ENCODE peak calls at places on chromosomes 1 and 21, in ten cellular contexts. One of them, this sample, is unnamed.

GRCh38 chr1:232383455-232384074 is 246.4 kb downstream of the SIPA1L2 start:
- DNase-seq in EL: no peak
- DNase-seq in MM.1S: no peak
- DNase-seq in CD4-positive, alpha-beta T cell: no peak
- DNase-seq in ovary: no peak
- DNase-seq in renal cortical epithelial cell: no peak
- DNase-seq in esophagus muscularis mucosa: no peak
- DNase-seq in cerebellar cortex: no peak
- DNase-seq in iris pigment epithelial cell: no peak
- DNase-seq in Calu3: no peak
- DNase-seq in this sample: no peak

GRCh38 chr1:20983297-20983889 is 193.3 kb downstream of the EIF4G3 start:
- DNase-seq in EL: no peak
- DNase-seq in MM.1S: no peak
- DNase-seq in CD4-positive, alpha-beta T cell: no peak
- DNase-seq in ovary: no peak
- DNase-seq in renal cortical epithelial cell: no peak
- DNase-seq in esophagus muscularis mucosa: no peak
- DNase-seq in cerebellar cortex: no peak
- DNase-seq in iris pigment epithelial cell: no peak
- DNase-seq in Calu3: no peak
- DNase-seq in this sample: no peak

GRCh38 chr21:21064353-21064752 is 66.1 kb downstream of the NCAM2 start:
- DNase-seq in EL: no peak
- DNase-seq in MM.1S: no peak
- DNase-seq in CD4-positive, alpha-beta T cell: no peak
- DNase-seq in ovary: no peak
- DNase-seq in renal cortical epithelial cell: no peak
- DNase-seq in esophagus muscularis mucosa: no peak
- DNase-seq in cerebellar cortex: no peak
- DNase-seq in iris pigment epithelial cell: no peak
- DNase-seq in Calu3: no peak
- DNase-seq in this sample: no peak

GRCh38 chr1:213934642-213935041 is 53.1 kb upstream of the PROX1 start:
- DNase-seq in EL: no peak
- DNase-seq in MM.1S: no peak
- DNase-seq in CD4-positive, alpha-beta T cell: no peak
- DNase-seq in ovary: no peak
- DNase-seq in renal cortical epithelial cell: peak
- DNase-seq in esophagus muscularis mucosa: peak
- DNase-seq in cerebellar cortex: peak
- DNase-seq in iris pigment epithelial cell: peak
- DNase-seq in Calu3: peak
- DNase-seq in this sample: no peak

GRCh38 chr1:35544976-35545375 is 12.2 kb downstream of the KIAA0319L start:
- DNase-seq in EL: peak
- DNase-seq in MM.1S: peak
- DNase-seq in CD4-positive, alpha-beta T cell: peak
- DNase-seq in ovary: no peak
- DNase-seq in renal cortical epithelial cell: peak
- DNase-seq in esophagus muscularis mucosa: no peak
- DNase-seq in cerebellar cortex: peak
- DNase-seq in iris pigment epithelial cell: peak
- DNase-seq in Calu3: peak
- DNase-seq in this sample: peak

GRCh38 chr1:163131981-163132380 is 62.8 kb downstream of the RGS4 start:
- DNase-seq in EL: no peak
- DNase-seq in MM.1S: no peak
- DNase-seq in CD4-positive, alpha-beta T cell: no peak
- DNase-seq in ovary: no peak
- DNase-seq in renal cortical epithelial cell: no peak
- DNase-seq in esophagus muscularis mucosa: no peak
- DNase-seq in cerebellar cortex: no peak
- DNase-seq in iris pigment epithelial cell: no peak
- DNase-seq in Calu3: no peak
- DNase-seq in this sample: no peak

GRCh38 chr1:214276786-214277185 is 4.2 kb upstream of the SMYD2 start:
- DNase-seq in EL: no peak
- DNase-seq in MM.1S: no peak
- DNase-seq in CD4-positive, alpha-beta T cell: no peak
- DNase-seq in ovary: no peak
- DNase-seq in renal cortical epithelial cell: no peak
- DNase-seq in esophagus muscularis mucosa: no peak
- DNase-seq in cerebellar cortex: no peak
- DNase-seq in iris pigment epithelial cell: no peak
- DNase-seq in Calu3: no peak
- DNase-seq in this sample: no peak

GRCh38 chr1:31482478-31483011 is 69.5 kb downstream of the SERINC2 start:
- DNase-seq in EL: no peak
- DNase-seq in MM.1S: no peak
- DNase-seq in CD4-positive, alpha-beta T cell: no peak
- DNase-seq in ovary: no peak
- DNase-seq in renal cortical epithelial cell: peak
- DNase-seq in esophagus muscularis mucosa: no peak
- DNase-seq in cerebellar cortex: no peak
- DNase-seq in iris pigment epithelial cell: no peak
- DNase-seq in Calu3: no peak
- DNase-seq in this sample: no peak

GRCh38 chr1:177571485-177572076 is 398.3 kb downstream of the SEC16B start:
- DNase-seq in EL: no peak
- DNase-seq in MM.1S: no peak
- DNase-seq in CD4-positive, alpha-beta T cell: no peak
- DNase-seq in ovary: no peak
- DNase-seq in renal cortical epithelial cell: no peak
- DNase-seq in esophagus muscularis mucosa: no peak
- DNase-seq in cerebellar cortex: no peak
- DNase-seq in iris pigment epithelial cell: peak
- DNase-seq in Calu3: no peak
- DNase-seq in this sample: no peak

GRCh38 chr1:33429846-33430750 is 797 bp downstream of the PHC2 start:
- DNase-seq in EL: no peak
- DNase-seq in MM.1S: peak
- DNase-seq in CD4-positive, alpha-beta T cell: no peak
- DNase-seq in ovary: peak
- DNase-seq in renal cortical epithelial cell: no peak
- DNase-seq in esophagus muscularis mucosa: no peak
- DNase-seq in cerebellar cortex: peak
- DNase-seq in iris pigment epithelial cell: peak
- DNase-seq in Calu3: peak
- DNase-seq in this sample: no peak

GRCh38 chr1:231630558-231631205 is 4.1 kb downstream of the DISC1 start:
- DNase-seq in EL: peak
- DNase-seq in MM.1S: no peak
- DNase-seq in CD4-positive, alpha-beta T cell: no peak
- DNase-seq in ovary: no peak
- DNase-seq in renal cortical epithelial cell: no peak
- DNase-seq in esophagus muscularis mucosa: no peak
- DNase-seq in cerebellar cortex: no peak
- DNase-seq in iris pigment epithelial cell: no peak
- DNase-seq in Calu3: no peak
- DNase-seq in this sample: no peak

GRCh38 chr1:167634435-167634834 is 4.4 kb downstream of the RCSD1 start:
- DNase-seq in EL: no peak
- DNase-seq in MM.1S: no peak
- DNase-seq in CD4-positive, alpha-beta T cell: no peak
- DNase-seq in ovary: no peak
- DNase-seq in renal cortical epithelial cell: no peak
- DNase-seq in esophagus muscularis mucosa: no peak
- DNase-seq in cerebellar cortex: no peak
- DNase-seq in iris pigment epithelial cell: no peak
- DNase-seq in Calu3: no peak
- DNase-seq in this sample: no peak

GRCh38 chr1:154353460-154353904 is 28.2 kb downstream of the ATP8B2 start:
- DNase-seq in EL: peak
- DNase-seq in MM.1S: peak
- DNase-seq in CD4-positive, alpha-beta T cell: no peak
- DNase-seq in ovary: no peak
- DNase-seq in renal cortical epithelial cell: peak
- DNase-seq in esophagus muscularis mucosa: no peak
- DNase-seq in cerebellar cortex: peak
- DNase-seq in iris pigment epithelial cell: peak
- DNase-seq in Calu3: peak
- DNase-seq in this sample: peak

GRCh38 chr1:203797948-203798347 is 2.5 kb downstream of the ZBED6 start:
- DNase-seq in EL: peak
- DNase-seq in MM.1S: no peak
- DNase-seq in CD4-positive, alpha-beta T cell: no peak
- DNase-seq in ovary: no peak
- DNase-seq in renal cortical epithelial cell: no peak
- DNase-seq in esophagus muscularis mucosa: no peak
- DNase-seq in cerebellar cortex: peak
- DNase-seq in iris pigment epithelial cell: no peak
- DNase-seq in Calu3: no peak
- DNase-seq in this sample: no peak

GRCh38 chr1:111882986-111883560 is 106.4 kb downstream of the KCND3 start:
- DNase-seq in EL: no peak
- DNase-seq in MM.1S: no peak
- DNase-seq in CD4-positive, alpha-beta T cell: no peak
- DNase-seq in ovary: no peak
- DNase-seq in renal cortical epithelial cell: no peak
- DNase-seq in esophagus muscularis mucosa: no peak
- DNase-seq in cerebellar cortex: no peak
- DNase-seq in iris pigment epithelial cell: no peak
- DNase-seq in Calu3: no peak
- DNase-seq in this sample: no peak

GRCh38 chr1:95002657-95003432 is 69.9 kb downstream of the ALG14 start:
- DNase-seq in EL: no peak
- DNase-seq in MM.1S: no peak
- DNase-seq in CD4-positive, alpha-beta T cell: no peak
- DNase-seq in ovary: peak
- DNase-seq in renal cortical epithelial cell: no peak
- DNase-seq in esophagus muscularis mucosa: peak
- DNase-seq in cerebellar cortex: peak
- DNase-seq in iris pigment epithelial cell: peak
- DNase-seq in Calu3: no peak
- DNase-seq in this sample: no peak

GRCh38 chr1:52142220-52143153 is 598 bp downstream of the ZFYVE9 start:
- DNase-seq in EL: peak
- DNase-seq in MM.1S: peak
- DNase-seq in CD4-positive, alpha-beta T cell: peak
- DNase-seq in ovary: peak
- DNase-seq in renal cortical epithelial cell: peak
- DNase-seq in esophagus muscularis mucosa: no peak
- DNase-seq in cerebellar cortex: peak
- DNase-seq in iris pigment epithelial cell: peak
- DNase-seq in Calu3: peak
- DNase-seq in this sample: no peak

GRCh38 chr21:44445413-44445812 is 9.9 kb upstream of the LRRC3 start:
- DNase-seq in EL: no peak
- DNase-seq in MM.1S: no peak
- DNase-seq in CD4-positive, alpha-beta T cell: no peak
- DNase-seq in ovary: no peak
- DNase-seq in renal cortical epithelial cell: no peak
- DNase-seq in esophagus muscularis mucosa: no peak
- DNase-seq in cerebellar cortex: no peak
- DNase-seq in iris pigment epithelial cell: no peak
- DNase-seq in Calu3: no peak
- DNase-seq in this sample: no peak

GRCh38 chr1:10867138-10867721 is 70.8 kb upstream of the CASZ1 start:
- DNase-seq in EL: peak
- DNase-seq in MM.1S: peak
- DNase-seq in CD4-positive, alpha-beta T cell: peak
- DNase-seq in ovary: peak
- DNase-seq in renal cortical epithelial cell: no peak
- DNase-seq in esophagus muscularis mucosa: no peak
- DNase-seq in cerebellar cortex: peak
- DNase-seq in iris pigment epithelial cell: peak
- DNase-seq in Calu3: peak
- DNase-seq in this sample: peak

GRCh38 chr1:159054427-159054826 is 22.1 kb downstream of the AIM2 start:
- DNase-seq in EL: peak
- DNase-seq in MM.1S: no peak
- DNase-seq in CD4-positive, alpha-beta T cell: no peak
- DNase-seq in ovary: no peak
- DNase-seq in renal cortical epithelial cell: peak
- DNase-seq in esophagus muscularis mucosa: no peak
- DNase-seq in cerebellar cortex: no peak
- DNase-seq in iris pigment epithelial cell: peak
- DNase-seq in Calu3: no peak
- DNase-seq in this sample: no peak

GRCh38 chr1:112513112-112513870 is 4.5 kb downstream of the WNT2B start:
- DNase-seq in EL: no peak
- DNase-seq in MM.1S: no peak
- DNase-seq in CD4-positive, alpha-beta T cell: no peak
- DNase-seq in ovary: peak
- DNase-seq in renal cortical epithelial cell: no peak
- DNase-seq in esophagus muscularis mucosa: no peak
- DNase-seq in cerebellar cortex: no peak
- DNase-seq in iris pigment epithelial cell: peak
- DNase-seq in Calu3: no peak
- DNase-seq in this sample: no peak

GRCh38 chr1:156295391-156295947 is at the start of gene GLMP:
- DNase-seq in EL: peak
- DNase-seq in MM.1S: peak
- DNase-seq in CD4-positive, alpha-beta T cell: peak
- DNase-seq in ovary: peak
- DNase-seq in renal cortical epithelial cell: peak
- DNase-seq in esophagus muscularis mucosa: no peak
- DNase-seq in cerebellar cortex: peak
- DNase-seq in iris pigment epithelial cell: peak
- DNase-seq in Calu3: peak
- DNase-seq in this sample: peak

GRCh38 chr1:114024049-114024448 is 44.8 kb downstream of the OLFML3 start:
- DNase-seq in EL: no peak
- DNase-seq in MM.1S: no peak
- DNase-seq in CD4-positive, alpha-beta T cell: no peak
- DNase-seq in ovary: peak
- DNase-seq in renal cortical epithelial cell: no peak
- DNase-seq in esophagus muscularis mucosa: no peak
- DNase-seq in cerebellar cortex: no peak
- DNase-seq in iris pigment epithelial cell: peak
- DNase-seq in Calu3: no peak
- DNase-seq in this sample: no peak

GRCh38 chr21:31630062-31630711 is 29.3 kb upstream of the SOD1 start:
- DNase-seq in EL: peak
- DNase-seq in MM.1S: no peak
- DNase-seq in CD4-positive, alpha-beta T cell: no peak
- DNase-seq in ovary: no peak
- DNase-seq in renal cortical epithelial cell: peak
- DNase-seq in esophagus muscularis mucosa: no peak
- DNase-seq in cerebellar cortex: peak
- DNase-seq in iris pigment epithelial cell: peak
- DNase-seq in Calu3: peak
- DNase-seq in this sample: no peak

This sample was measured in NCI-H460.